ENCODE peak calls at places on chromosomes 11 and 22, in seven cellular contexts. One of them, this sample, is unnamed. For H3K4me1 and H3K9me3, the result is how much of the 10 kb centered on the place peaks cover.

GRCh38 chr11:117186431-117186761 is 7.9 kb downstream of the SIDT2 start:
- DNase-seq in PC-9: no peak
- DNase-seq in sigmoid colon: peak
- DNase-seq in CD8-positive, alpha-beta T cell: no peak
- DNase-seq in neuronal stem cell: no peak
- DNase-seq in right atrium auricular region: no peak
- DNase-seq in lower lobe of right lung: peak
- DNase-seq in this sample: no peak

GRCh38 chr11:88689548-88690240 is 352.2 kb upstream of the CTSC start:
- DNase-seq in lower lobe of right lung: no peak
- DNase-seq in CD8-positive, alpha-beta T cell: no peak
- DNase-seq in right atrium auricular region: no peak
- DNase-seq in sigmoid colon: no peak
- DNase-seq in neuronal stem cell: no peak
- DNase-seq in PC-9: no peak
- DNase-seq in this sample: no peak

GRCh38 chr11:44199298-44199697 is 103.8 kb downstream of the EXT2 start:
- DNase-seq in lower lobe of right lung: no peak
- DNase-seq in CD8-positive, alpha-beta T cell: no peak
- DNase-seq in neuronal stem cell: no peak
- DNase-seq in PC-9: no peak
- DNase-seq in right atrium auricular region: no peak
- DNase-seq in sigmoid colon: no peak
- DNase-seq in this sample: no peak

GRCh38 chr11:83454674-83455073 is 168.5 kb upstream of the CCDC90B start:
- DNase-seq in neuronal stem cell: no peak
- DNase-seq in sigmoid colon: no peak
- DNase-seq in lower lobe of right lung: no peak
- DNase-seq in PC-9: no peak
- DNase-seq in CD8-positive, alpha-beta T cell: no peak
- DNase-seq in right atrium auricular region: no peak
- DNase-seq in this sample: no peak

GRCh38 chr11:127993788-127994187 is 593.6 kb downstream of the ETS1 start:
- DNase-seq in CD8-positive, alpha-beta T cell: no peak
- DNase-seq in neuronal stem cell: no peak
- DNase-seq in PC-9: no peak
- DNase-seq in lower lobe of right lung: no peak
- DNase-seq in right atrium auricular region: no peak
- DNase-seq in sigmoid colon: no peak
- DNase-seq in this sample: no peak

GRCh38 chr11:72141066-72141465 is 5.5 kb downstream of the FOLR3 start:
- DNase-seq in PC-9: peak
- DNase-seq in neuronal stem cell: no peak
- DNase-seq in sigmoid colon: no peak
- DNase-seq in lower lobe of right lung: no peak
- DNase-seq in right atrium auricular region: no peak
- DNase-seq in CD8-positive, alpha-beta T cell: no peak
- DNase-seq in this sample: no peak

GRCh38 chr11:65981972-65982823 is 19.8 kb downstream of the EIF1AD start:
- DNase-seq in right atrium auricular region: no peak
- DNase-seq in CD8-positive, alpha-beta T cell: no peak
- DNase-seq in lower lobe of right lung: no peak
- DNase-seq in neuronal stem cell: no peak
- DNase-seq in sigmoid colon: peak
- DNase-seq in PC-9: no peak
- DNase-seq in this sample: no peak

GRCh38 chr11:1203505-1204271 is 19.2 kb upstream of the MUC5B start:
- DNase-seq in CD8-positive, alpha-beta T cell: no peak
- DNase-seq in sigmoid colon: peak
- DNase-seq in lower lobe of right lung: peak
- DNase-seq in right atrium auricular region: no peak
- DNase-seq in neuronal stem cell: no peak
- DNase-seq in PC-9: peak
- DNase-seq in this sample: peak

GRCh38 chr22:37529652-37530345 is 10.6 kb upstream of the CARD10 start:
- DNase-seq in CD8-positive, alpha-beta T cell: no peak
- DNase-seq in PC-9: no peak
- DNase-seq in neuronal stem cell: no peak
- DNase-seq in sigmoid colon: no peak
- DNase-seq in lower lobe of right lung: no peak
- DNase-seq in right atrium auricular region: no peak
- DNase-seq in this sample: no peak

GRCh38 chr11:34671946-34672345 is 51.1 kb downstream of the EHF start:
- DNase-seq in lower lobe of right lung: no peak
- DNase-seq in PC-9: no peak
- DNase-seq in right atrium auricular region: no peak
- DNase-seq in neuronal stem cell: peak
- DNase-seq in sigmoid colon: no peak
- DNase-seq in CD8-positive, alpha-beta T cell: no peak
- DNase-seq in this sample: no peak

GRCh38 chr11:132643239-132643638 is 889.1 kb downstream of the OPCML start:
- DNase-seq in right atrium auricular region: no peak
- DNase-seq in lower lobe of right lung: no peak
- DNase-seq in neuronal stem cell: no peak
- DNase-seq in PC-9: no peak
- DNase-seq in sigmoid colon: no peak
- DNase-seq in CD8-positive, alpha-beta T cell: no peak
- DNase-seq in this sample: no peak

GRCh38 chr22:27391092-27391770 is 410.3 kb downstream of the MN1 start:
- DNase-seq in CD8-positive, alpha-beta T cell: no peak
- DNase-seq in PC-9: no peak
- DNase-seq in lower lobe of right lung: no peak
- DNase-seq in right atrium auricular region: peak
- DNase-seq in neuronal stem cell: no peak
- DNase-seq in sigmoid colon: peak
- DNase-seq in this sample: no peak

GRCh38 chr11:41459602-41460405 is at the start of gene LRRC4C:
- DNase-seq in neuronal stem cell: no peak
- DNase-seq in sigmoid colon: no peak
- DNase-seq in lower lobe of right lung: no peak
- DNase-seq in PC-9: no peak
- DNase-seq in CD8-positive, alpha-beta T cell: no peak
- DNase-seq in right atrium auricular region: no peak
- DNase-seq in this sample: no peak

GRCh38 chr11:79461144-79461543 is 20.3 kb upstream of the TENM4 start:
- DNase-seq in right atrium auricular region: no peak
- DNase-seq in PC-9: no peak
- DNase-seq in CD8-positive, alpha-beta T cell: no peak
- DNase-seq in lower lobe of right lung: no peak
- DNase-seq in sigmoid colon: no peak
- DNase-seq in neuronal stem cell: peak
- DNase-seq in this sample: peak

GRCh38 chr11:3837793-3838192 is 3.0 kb downstream of the RHOG start:
- DNase-seq in sigmoid colon: peak
- DNase-seq in lower lobe of right lung: peak
- DNase-seq in neuronal stem cell: no peak
- DNase-seq in right atrium auricular region: peak
- DNase-seq in PC-9: no peak
- DNase-seq in CD8-positive, alpha-beta T cell: no peak
- DNase-seq in this sample: no peak

GRCh38 chr11:47177229-47177845 is 658 bp upstream of the ARFGAP2 start:
- DNase-seq in PC-9: peak
- DNase-seq in neuronal stem cell: peak
- DNase-seq in CD8-positive, alpha-beta T cell: peak
- DNase-seq in right atrium auricular region: peak
- DNase-seq in sigmoid colon: peak
- DNase-seq in lower lobe of right lung: peak
- DNase-seq in this sample: peak

GRCh38 chr11:123381817-123382554 is 48.1 kb upstream of the GRAMD1B start:
- DNase-seq in right atrium auricular region: no peak
- DNase-seq in lower lobe of right lung: no peak
- DNase-seq in neuronal stem cell: no peak
- DNase-seq in PC-9: no peak
- DNase-seq in CD8-positive, alpha-beta T cell: no peak
- DNase-seq in sigmoid colon: no peak
- DNase-seq in this sample: no peak

GRCh38 chr22:19019029-19019678 is 83.1 kb upstream of the PRODH start:
- DNase-seq in PC-9: no peak
- DNase-seq in neuronal stem cell: no peak
- DNase-seq in sigmoid colon: no peak
- DNase-seq in CD8-positive, alpha-beta T cell: no peak
- DNase-seq in lower lobe of right lung: no peak
- DNase-seq in right atrium auricular region: no peak
- DNase-seq in this sample: no peak

GRCh38 chr11:86922225-86922624 is 33.0 kb downstream of the FZD4 start:
- DNase-seq in PC-9: no peak
- DNase-seq in CD8-positive, alpha-beta T cell: no peak
- DNase-seq in sigmoid colon: no peak
- DNase-seq in neuronal stem cell: no peak
- DNase-seq in lower lobe of right lung: no peak
- DNase-seq in right atrium auricular region: no peak
- DNase-seq in this sample: no peak

GRCh38 chr11:4848908-4849307 is at the start of gene OR51S1:
- DNase-seq in neuronal stem cell: no peak
- DNase-seq in PC-9: no peak
- DNase-seq in CD8-positive, alpha-beta T cell: no peak
- DNase-seq in sigmoid colon: no peak
- DNase-seq in right atrium auricular region: no peak
- DNase-seq in lower lobe of right lung: no peak
- DNase-seq in this sample: no peak

GRCh38 chr11:119472856-119473222 is 49.9 kb upstream of the THY1 start:
- DNase-seq in PC-9: no peak
- DNase-seq in lower lobe of right lung: no peak
- DNase-seq in neuronal stem cell: no peak
- DNase-seq in sigmoid colon: no peak
- DNase-seq in right atrium auricular region: peak
- DNase-seq in CD8-positive, alpha-beta T cell: no peak
- DNase-seq in this sample: no peak

GRCh38 chr11:27926056-27926455 is 181.9 kb downstream of the KIF18A start:
- DNase-seq in neuronal stem cell: no peak
- DNase-seq in lower lobe of right lung: no peak
- DNase-seq in sigmoid colon: no peak
- DNase-seq in PC-9: no peak
- DNase-seq in CD8-positive, alpha-beta T cell: no peak
- DNase-seq in right atrium auricular region: no peak
- DNase-seq in this sample: no peak

GRCh38 chr11:122215244-122215992 is 99.4 kb upstream of the BLID start:
- DNase-seq in right atrium auricular region: peak
- DNase-seq in PC-9: no peak
- DNase-seq in CD8-positive, alpha-beta T cell: peak
- DNase-seq in neuronal stem cell: peak
- DNase-seq in sigmoid colon: peak
- DNase-seq in lower lobe of right lung: peak
- DNase-seq in this sample: peak

GRCh38 chr22:49969751-49970527 is 9.4 kb downstream of the PIM3 start:
- DNase-seq in neuronal stem cell: no peak
- DNase-seq in PC-9: no peak
- DNase-seq in sigmoid colon: peak
- DNase-seq in right atrium auricular region: no peak
- DNase-seq in CD8-positive, alpha-beta T cell: no peak
- DNase-seq in lower lobe of right lung: peak
- DNase-seq in this sample: peak
- H3K4me1 ChIP-seq in neuronal stem cell: under half
- H3K4me1 ChIP-seq in PC-9: under half
- H3K4me1 ChIP-seq in sigmoid colon: under half
- H3K4me1 ChIP-seq in right atrium auricular region: half or more
- H3K4me1 ChIP-seq in CD8-positive, alpha-beta T cell: under half
- H3K4me1 ChIP-seq in lower lobe of right lung: half or more
- H3K4me1 ChIP-seq in this sample: under half

GRCh38 chr11:12287009-12287373 is 90.4 kb upstream of the PARVA start:
- DNase-seq in right atrium auricular region: peak
- DNase-seq in PC-9: peak
- DNase-seq in sigmoid colon: peak
- DNase-seq in CD8-positive, alpha-beta T cell: no peak
- DNase-seq in neuronal stem cell: no peak
- DNase-seq in lower lobe of right lung: no peak
- DNase-seq in this sample: no peak
- H3K4me3 ChIP-seq in right atrium auricular region: no peak
- H3K4me3 ChIP-seq in PC-9: peak
- H3K4me3 ChIP-seq in sigmoid colon: no peak
- H3K4me3 ChIP-seq in CD8-positive, alpha-beta T cell: no peak
- H3K4me3 ChIP-seq in neuronal stem cell: no peak
- H3K4me3 ChIP-seq in lower lobe of right lung: no peak
- H3K4me3 ChIP-seq in this sample: no peak

GRCh38 chr11:70951139-70951804 is 301.1 kb downstream of the SHANK2 start:
- DNase-seq in CD8-positive, alpha-beta T cell: no peak
- DNase-seq in neuronal stem cell: no peak
- DNase-seq in sigmoid colon: no peak
- DNase-seq in right atrium auricular region: no peak
- DNase-seq in PC-9: no peak
- DNase-seq in lower lobe of right lung: no peak
- DNase-seq in this sample: no peak
- H3K9me3 ChIP-seq in CD8-positive, alpha-beta T cell: under half
- H3K9me3 ChIP-seq in neuronal stem cell: under half
- H3K9me3 ChIP-seq in sigmoid colon: under half
- H3K9me3 ChIP-seq in right atrium auricular region: under half
- H3K9me3 ChIP-seq in PC-9: under half
- H3K9me3 ChIP-seq in lower lobe of right lung: under half
- H3K9me3 ChIP-seq in this sample: under half

GRCh38 chr11:7034019-7034418 is 13.7 kb downstream of the NLRP14 start:
- DNase-seq in neuronal stem cell: no peak
- DNase-seq in right atrium auricular region: no peak
- DNase-seq in CD8-positive, alpha-beta T cell: no peak
- DNase-seq in sigmoid colon: no peak
- DNase-seq in lower lobe of right lung: no peak
- DNase-seq in PC-9: no peak
- DNase-seq in this sample: no peak
- H3K4me1 ChIP-seq in neuronal stem cell: under half
- H3K4me1 ChIP-seq in right atrium auricular region: under half
- H3K4me1 ChIP-seq in CD8-positive, alpha-beta T cell: under half
- H3K4me1 ChIP-seq in sigmoid colon: under half
- H3K4me1 ChIP-seq in lower lobe of right lung: under half
- H3K4me1 ChIP-seq in PC-9: under half
- H3K4me1 ChIP-seq in this sample: under half